ENCODE peak calls at places on chromosome 5, in five cellular contexts. Q is cardiac muscle cell; N is naive thymus-derived CD4-positive, alpha-beta T cell; P is thoracic aorta; G is PC-9. K is an unnamed sample. For H3K9me3, the result is how much of the 10 kb centered on the place peaks cover.

GRCh38 chr5:56802235-56802634 is 13.1 kb upstream of the MAP3K1 start:
- DNase-seq in Q (no peak), N (no peak), P (no peak), G (no peak), K (no peak)

GRCh38 chr5:43729846-43730478 is 127.0 kb downstream of the NNT start:
- DNase-seq in Q (peak), N (no peak), P (no peak), G (no peak), K (no peak)

GRCh38 chr5:127227881-127228280 is 62.7 kb upstream of the MEGF10 start:
- DNase-seq in Q (no peak), N (no peak), P (no peak), G (no peak), K (no peak)

GRCh38 chr5:160472482-160472881 is 50.8 kb downstream of the PTTG1 start:
- DNase-seq in Q (no peak), N (no peak), P (no peak), G (no peak), K (no peak)

GRCh38 chr5:127297348-127298035 is 6.9 kb downstream of the MEGF10 start:
- DNase-seq in Q (no peak), N (no peak), P (no peak), G (no peak), K (no peak)

GRCh38 chr5:137415231-137415681 is 83.9 kb downstream of the SPOCK1 start:
- DNase-seq in Q (peak), N (no peak), P (no peak), G (no peak), K (no peak)

GRCh38 chr5:125298258-125298657 is 551.8 kb upstream of the ZNF608 start:
- DNase-seq in Q (no peak), N (no peak), P (no peak), G (peak), K (no peak)

GRCh38 chr5:93941897-93942296 is 200.5 kb upstream of the POU5F2 start:
- DNase-seq in Q (no peak), N (no peak), P (no peak), G (no peak), K (no peak)

GRCh38 chr5:98794414-98795080 is 21.1 kb downstream of the RGMB start:
- DNase-seq in Q (no peak), N (no peak), P (no peak), G (no peak), K (no peak)

GRCh38 chr5:84092738-84093137 is 291.9 kb downstream of the EDIL3 start:
- DNase-seq in Q (no peak), N (no peak), P (no peak), G (no peak), K (no peak)

GRCh38 chr5:132142459-132142858 is 68.9 kb downstream of the CSF2 start:
- DNase-seq in Q (no peak), N (no peak), P (no peak), G (no peak), K (no peak)

GRCh38 chr5:132138260-132138659 is 64.7 kb downstream of the CSF2 start:
- DNase-seq in Q (peak), N (no peak), P (no peak), G (no peak), K (no peak)

GRCh38 chr5:132147663-132148062 is 74.1 kb downstream of the CSF2 start:
- DNase-seq in Q (no peak), N (no peak), P (no peak), G (no peak), K (no peak)

GRCh38 chr5:132143148-132143547 is 69.6 kb downstream of the CSF2 start:
- DNase-seq in Q (no peak), N (no peak), P (no peak), G (no peak), K (no peak)
- H3K9me3 ChIP-seq in Q (under half), N (under half), P (under half), G (under half), K (under half)

GRCh38 chr5:28576022-28576421 is 1537.6 kb upstream of the CDH9 start:
- DNase-seq in Q (peak), N (no peak), P (no peak), G (no peak), K (no peak)
- H3K9me3 ChIP-seq in Q (under half), N (under half), P (under half), G (under half), K (under half)

GRCh38 chr5:179240561-179240960 is 104.7 kb downstream of the ADAMTS2 start:
- DNase-seq in Q (no peak), N (no peak), P (no peak), G (no peak), K (peak)

GRCh38 chr5:179241764-179242370 is 103.4 kb downstream of the ADAMTS2 start:
- DNase-seq in Q (peak), N (no peak), P (no peak), G (no peak), K (peak)

GRCh38 chr5:179242676-179243075 is 102.6 kb downstream of the ADAMTS2 start:
- DNase-seq in Q (no peak), N (no peak), P (no peak), G (no peak), K (no peak)

GRCh38 chr5:179239256-179240135 is 105.8 kb downstream of the ADAMTS2 start:
- DNase-seq in Q (no peak), N (no peak), P (no peak), G (no peak), K (no peak)

GRCh38 chr5:179241175-179241574 is 104.1 kb downstream of the ADAMTS2 start:
- DNase-seq in Q (no peak), N (no peak), P (no peak), G (no peak), K (no peak)
- H3K9me3 ChIP-seq in Q (under half), N (under half), P (under half), G (under half), K (under half)

GRCh38 chr5:141362719-141363118 is 1.2 kb upstream of the PCDHGA5 start:
- DNase-seq in Q (no peak), N (no peak), P (no peak), G (no peak), K (no peak)
- H3K9me3 ChIP-seq in Q (under half), N (under half), P (half or more), G (under half), K (under half)

DNA sequence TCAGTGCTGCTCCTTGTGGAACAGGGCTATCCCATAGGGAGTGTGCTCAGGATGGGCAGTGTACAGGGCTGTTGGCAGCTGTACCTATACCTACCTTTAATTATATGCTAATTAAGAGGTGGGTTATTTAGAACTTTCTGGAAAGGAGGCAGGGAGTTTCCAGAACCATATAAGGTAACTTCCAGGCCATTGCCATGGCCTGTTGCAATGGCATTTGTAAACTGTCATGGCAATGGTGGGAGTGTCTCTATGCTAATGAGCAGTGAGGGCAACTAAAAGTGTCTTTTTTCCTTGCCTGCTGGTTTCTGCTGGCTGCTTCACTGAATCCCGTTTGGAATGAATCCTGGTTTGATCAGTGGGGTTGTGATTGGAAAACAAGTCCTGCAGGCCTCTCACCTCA is 2.3 kb upstream of the ARHGAP26 start:
- DNase-seq in Q (no peak), N (no peak), P (no peak), G (no peak), K (no peak)
- H3K9me3 ChIP-seq in Q (under half), N (under half), P (under half), G (under half), K (under half)